ENCODE peak calls at places on chromosomes 7 and 10, in ten cellular contexts. M is AG04450, S is endothelial cell of umbilical vein, G is mammary epithelial cell, H is IMR-90, N is A673, Y is SK-N-SH, Z is fibroblast of lung, E is breast epithelium, U is RWPE1. B is an unnamed sample.

GRCh38 chr10:68212721-68213352 is 19.1 kb downstream of the ATOH7 start:
- DNase-seq in M (no peak), S (peak), G (peak), H (peak), N (peak), Y (peak), Z (peak), E (no peak), U (peak), B (no peak)

GRCh38 chr10:118472415-118472814 is 123.0 kb downstream of the PRLHR start:
- DNase-seq in M (no peak), S (no peak), G (peak), H (no peak), N (no peak), Y (no peak), Z (no peak), E (no peak), U (no peak), B (no peak)

GRCh38 chr10:71203716-71204115 is 8.7 kb upstream of the UNC5B start:
- DNase-seq in M (no peak), S (no peak), G (peak), H (no peak), N (no peak), Y (no peak), Z (no peak), E (no peak), U (peak), B (no peak)

GRCh38 chr10:28686835-28687682 is 9.7 kb downstream of the BAMBI start:
- DNase-seq in M (no peak), S (peak), G (no peak), H (peak), N (no peak), Y (no peak), Z (peak), E (no peak), U (no peak), B (no peak)

GRCh38 chr10:21975378-21975990 is 28.0 kb downstream of the DNAJC1 start:
- DNase-seq in M (no peak), S (no peak), G (no peak), H (no peak), N (peak), Y (peak), Z (no peak), E (no peak), U (no peak), B (no peak)

GRCh38 chr7:151081170-151082101 is 827 bp upstream of the FASTK start:
- DNase-seq in M (no peak), S (no peak), G (peak), H (no peak), N (no peak), Y (peak), Z (no peak), E (no peak), U (no peak), B (peak)

GRCh38 chr10:78997635-78998618 is 70.8 kb upstream of the ZMIZ1 start:
- DNase-seq in M (no peak), S (no peak), G (no peak), H (no peak), N (no peak), Y (no peak), Z (no peak), E (no peak), U (no peak), B (no peak)

GRCh38 chr10:91597397-91597881 is 35.4 kb downstream of the PPP1R3C start:
- DNase-seq in M (no peak), S (no peak), G (peak), H (peak), N (peak), Y (peak), Z (peak), E (no peak), U (peak), B (peak)

GRCh38 chr7:104643587-104644217 is 315.3 kb downstream of the LHFPL3 start:
- DNase-seq in M (no peak), S (peak), G (peak), H (no peak), N (peak), Y (peak), Z (peak), E (no peak), U (peak), B (no peak)

GRCh38 chr10:36425140-36425797 is 700.1 kb upstream of the ANKRD30A start:
- DNase-seq in M (no peak), S (no peak), G (no peak), H (no peak), N (no peak), Y (no peak), Z (no peak), E (no peak), U (no peak), B (no peak)

GRCh38 chr7:121032645-121033460 is 44.3 kb downstream of the CPED1 start:
- DNase-seq in M (no peak), S (peak), G (peak), H (peak), N (peak), Y (no peak), Z (peak), E (no peak), U (no peak), B (no peak)

GRCh38 chr10:1171182-1171581 is 115.0 kb downstream of the WDR37 start:
- DNase-seq in M (no peak), S (no peak), G (no peak), H (no peak), N (no peak), Y (no peak), Z (no peak), E (no peak), U (no peak), B (no peak)

GRCh38 chr7:15345216-15345615 is 216.6 kb downstream of the AGMO start:
- DNase-seq in M (no peak), S (peak), G (no peak), H (no peak), N (no peak), Y (no peak), Z (no peak), E (no peak), U (no peak), B (no peak)

GRCh38 chr7:105578496-105578895 is 2.8 kb downstream of the EFCAB10 start:
- DNase-seq in M (no peak), S (no peak), G (no peak), H (peak), N (no peak), Y (no peak), Z (no peak), E (no peak), U (no peak), B (no peak)

GRCh38 chr7:30647589-30647988 is 34.7 kb downstream of the CRHR2 start:
- DNase-seq in M (no peak), S (no peak), G (no peak), H (no peak), N (no peak), Y (peak), Z (no peak), E (no peak), U (no peak), B (no peak)

GRCh38 chr10:16519250-16519907 is 2.3 kb downstream of the C1QL3 start:
- DNase-seq in M (no peak), S (no peak), G (no peak), H (no peak), N (no peak), Y (no peak), Z (peak), E (no peak), U (no peak), B (no peak)

GRCh38 chr7:116500071-116500853 is 724 bp downstream of the CAV2 start:
- DNase-seq in M (no peak), S (peak), G (peak), H (peak), N (peak), Y (peak), Z (peak), E (peak), U (peak), B (peak)

GRCh38 chr7:134890246-134891240 is 95.8 kb upstream of the AGBL3 start:
- DNase-seq in M (no peak), S (peak), G (peak), H (peak), N (no peak), Y (peak), Z (peak), E (no peak), U (peak), B (peak)

GRCh38 chr7:157544980-157545680 is 208.3 kb downstream of the DNAJB6 start:
- DNase-seq in M (no peak), S (no peak), G (no peak), H (no peak), N (no peak), Y (no peak), Z (no peak), E (no peak), U (no peak), B (no peak)

GRCh38 chr7:158078161-158078910 is 509.3 kb downstream of the PTPRN2 start:
- DNase-seq in M (no peak), S (no peak), G (no peak), H (no peak), N (no peak), Y (peak), Z (no peak), E (no peak), U (no peak), B (no peak)

GRCh38 chr7:7761340-7761973 is 43.0 kb upstream of the RPA3 start:
- DNase-seq in M (no peak), S (peak), G (peak), H (peak), N (peak), Y (no peak), Z (peak), E (no peak), U (peak), B (no peak)

GRCh38 chr7:20385121-20385520 is 54.4 kb downstream of the ITGB8 start:
- DNase-seq in M (peak), S (peak), G (peak), H (peak), N (peak), Y (no peak), Z (peak), E (no peak), U (peak), B (no peak)

GRCh38 chr7:129053938-129054437 is 923 bp downstream of the TNPO3 start:
- DNase-seq in M (no peak), S (peak), G (no peak), H (peak), N (peak), Y (no peak), Z (peak), E (no peak), U (no peak), B (no peak)

GRCh38 chr10:78348416-78349164 is 314.9 kb downstream of the RPS24 start:
- DNase-seq in M (no peak), S (no peak), G (no peak), H (no peak), N (no peak), Y (no peak), Z (no peak), E (no peak), U (no peak), B (no peak)

GRCh38 chr7:50838675-50839377 is 56.1 kb upstream of the GRB10 start:
- DNase-seq in M (no peak), S (peak), G (no peak), H (peak), N (no peak), Y (no peak), Z (peak), E (no peak), U (peak), B (peak)

GRCh38 chr7:150325110-150325611 is 1.8 kb upstream of the ACTR3C start:
- DNase-seq in M (no peak), S (no peak), G (no peak), H (peak), N (no peak), Y (no peak), Z (peak), E (no peak), U (no peak), B (peak)

GRCh38 chr10:21497177-21497807 is 28.2 kb downstream of the SKIDA1 start:
- DNase-seq in M (no peak), S (peak), G (peak), H (peak), N (peak), Y (peak), Z (peak), E (peak), U (peak), B (peak)

GRCh38 chr7:108002726-108003590 is at the start of gene LAMB1:
- DNase-seq in M (no peak), S (peak), G (peak), H (peak), N (peak), Y (peak), Z (peak), E (no peak), U (peak), B (peak)

GRCh38 chr10:110003524-110003885 is 4.3 kb upstream of the ADD3 start:
- DNase-seq in M (no peak), S (no peak), G (no peak), H (no peak), N (peak), Y (no peak), Z (no peak), E (no peak), U (no peak), B (no peak)

GRCh38 chr7:82441916-82442478 is 1.6 kb downstream of the CACNA2D1 start:
- DNase-seq in M (no peak), S (peak), G (peak), H (peak), N (no peak), Y (peak), Z (peak), E (no peak), U (peak), B (no peak)

GRCh38 chr7:94040254-94040653 is 36.1 kb upstream of the BET1 start:
- DNase-seq in M (no peak), S (no peak), G (no peak), H (no peak), N (no peak), Y (no peak), Z (no peak), E (no peak), U (no peak), B (no peak)

GRCh38 chr10:91632671-91633550 is at the start of gene PPP1R3C:
- DNase-seq in M (peak), S (peak), G (peak), H (peak), N (peak), Y (peak), Z (peak), E (peak), U (peak), B (peak)

GRCh38 chr10:5575482-5576153 is 50.9 kb downstream of the CALML3 start:
- DNase-seq in M (peak), S (no peak), G (peak), H (peak), N (peak), Y (no peak), Z (peak), E (no peak), U (no peak), B (no peak)

GRCh38 chr7:12942599-12942998 is 255.2 kb downstream of the ARL4A start:
- DNase-seq in M (no peak), S (peak), G (no peak), H (no peak), N (no peak), Y (no peak), Z (peak), E (no peak), U (no peak), B (no peak)

GRCh38 chr10:101056365-101057151 is 5.2 kb upstream of the KAZALD1 start:
- DNase-seq in M (no peak), S (no peak), G (no peak), H (no peak), N (no peak), Y (no peak), Z (no peak), E (no peak), U (no peak), B (no peak)

GRCh38 chr10:68301790-68302502 is 29.9 kb upstream of the HNRNPH3 start:
- DNase-seq in M (peak), S (peak), G (peak), H (peak), N (peak), Y (peak), Z (peak), E (no peak), U (peak), B (no peak)

GRCh38 chr10:95450188-95450587 is 111.0 kb downstream of the SORBS1 start:
- DNase-seq in M (no peak), S (no peak), G (no peak), H (no peak), N (no peak), Y (no peak), Z (no peak), E (no peak), U (no peak), B (no peak)
- H3K27ac ChIP-seq in M (no peak), S (no peak), G (no peak), H (no peak), N (no peak), Y (no peak), Z (no peak), E (no peak), U (no peak), B (no peak)

GRCh38 chr10:45160266-45160665 is 155.1 kb downstream of the OR13A1 start:
- DNase-seq in M (no peak), S (peak), G (peak), H (peak), N (no peak), Y (no peak), Z (peak), E (no peak), U (peak), B (no peak)
- H3K27ac ChIP-seq in M (no peak), S (no peak), G (peak), H (no peak), N (no peak), Y (no peak), Z (no peak), E (no peak), U (no peak), B (no peak)

GRCh38 chr10:42549851-42550250 is 88.5 kb downstream of the ZNF33B start:
- DNase-seq in M (no peak), S (no peak), G (no peak), H (no peak), N (no peak), Y (no peak), Z (no peak), E (no peak), U (no peak), B (no peak)

GRCh38 chr10:42553064-42553407 is 85.3 kb downstream of the ZNF33B start:
- DNase-seq in M (no peak), S (no peak), G (no peak), H (no peak), N (no peak), Y (no peak), Z (no peak), E (no peak), U (no peak), B (peak)

GRCh38 chr10:42548254-42548653 is 90.1 kb downstream of the ZNF33B start:
- DNase-seq in M (no peak), S (no peak), G (no peak), H (no peak), N (no peak), Y (no peak), Z (no peak), E (no peak), U (no peak), B (no peak)

GRCh38 chr10:42552188-42553063 is 85.9 kb downstream of the ZNF33B start:
- DNase-seq in M (peak), S (peak), G (peak), H (peak), N (peak), Y (peak), Z (peak), E (peak), U (peak), B (peak)

DNA sequence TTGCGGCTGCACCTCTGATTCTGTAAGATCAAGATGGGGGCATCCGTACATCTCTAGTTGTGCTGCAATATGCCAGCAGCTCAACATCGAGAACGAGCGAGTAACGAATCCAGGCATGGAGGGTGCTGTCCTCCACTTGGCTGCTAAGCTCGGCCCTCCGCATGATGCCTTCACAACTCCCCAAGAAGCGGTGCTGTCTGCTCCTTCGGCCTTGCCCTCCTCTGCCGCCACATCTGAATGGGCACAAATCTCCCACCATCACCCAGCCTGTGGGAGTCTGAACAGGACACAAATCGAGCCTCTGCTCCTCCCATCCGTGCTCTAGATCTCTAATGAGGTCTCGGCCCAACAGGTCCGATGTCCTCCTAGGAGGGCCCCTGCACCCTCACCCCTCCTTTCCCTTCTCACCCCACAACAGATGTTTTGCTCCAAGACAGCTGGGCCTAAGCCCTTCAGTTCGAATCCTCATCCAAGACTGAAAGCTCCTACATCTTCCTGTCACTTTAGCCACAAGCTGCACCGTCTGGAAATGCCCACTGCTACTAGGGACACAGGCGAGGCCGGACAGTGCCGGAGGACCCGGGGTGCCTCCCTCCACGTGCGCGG is 86.7 kb downstream of the ZNF33B start:
- DNase-seq in M (no peak), S (no peak), G (peak), H (no peak), N (no peak), Y (no peak), Z (peak), E (no peak), U (no peak), B (no peak)
- H3K27ac ChIP-seq in M (no peak), S (no peak), G (no peak), H (peak), N (peak), Y (peak), Z (peak), E (peak), U (peak), B (no peak)

GRCh38 chr7:143958781-143959180 is 4.1 kb downstream of the OR2F1 start:
- DNase-seq in M (no peak), S (no peak), G (no peak), H (peak), N (no peak), Y (no peak), Z (peak), E (no peak), U (no peak), B (no peak)

GRCh38 chr7:143965280-143965679 is 10.6 kb downstream of the OR2F1 start:
- DNase-seq in M (no peak), S (no peak), G (no peak), H (no peak), N (no peak), Y (no peak), Z (no peak), E (no peak), U (no peak), B (no peak)

DNA sequence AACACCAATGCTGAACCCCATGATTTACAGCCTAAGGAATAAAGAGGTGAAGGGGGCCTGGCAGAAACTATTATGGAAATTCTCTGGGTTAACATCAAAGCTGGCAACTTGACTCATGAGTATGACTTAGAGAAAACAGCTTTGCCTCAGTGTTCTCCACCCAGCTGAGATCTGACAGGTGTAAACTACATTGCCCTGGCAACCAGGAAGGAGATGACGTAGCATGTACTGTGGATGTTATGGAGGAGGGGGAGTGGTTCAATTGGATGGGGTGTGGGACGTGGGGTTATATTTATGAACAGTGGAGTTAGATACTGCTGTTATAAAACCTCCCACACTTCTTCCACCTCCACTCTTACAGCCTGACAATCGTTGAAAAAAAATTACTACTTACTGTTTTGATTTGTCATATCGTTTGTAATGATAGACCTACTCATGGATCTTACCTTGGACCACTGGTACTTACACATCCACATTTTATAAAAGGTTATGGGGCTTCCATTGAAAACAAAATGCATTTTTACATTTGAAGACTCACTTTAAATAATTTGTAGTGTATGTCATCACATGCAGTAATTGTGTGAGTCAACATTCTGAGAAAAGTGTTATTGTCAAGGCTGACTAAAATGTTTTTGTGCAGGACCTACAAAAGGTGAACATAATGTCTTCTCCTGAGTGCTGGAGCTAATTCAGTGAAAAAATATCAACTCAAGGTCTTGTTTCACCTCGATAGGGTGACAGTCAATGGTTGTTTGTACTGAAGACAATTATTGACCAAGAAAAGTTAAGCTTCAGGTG is 6.4 kb downstream of the OR2F1 start:
- DNase-seq in M (no peak), S (no peak), G (no peak), H (no peak), N (no peak), Y (no peak), Z (no peak), E (no peak), U (no peak), B (no peak)
- H3K27ac ChIP-seq in M (no peak), S (no peak), G (no peak), H (no peak), N (no peak), Y (no peak), Z (no peak), E (no peak), U (no peak), B (no peak)

GRCh38 chr10:112461029-112461887 is 14.2 kb downstream of the VTI1A start:
- DNase-seq in M (peak), S (peak), G (peak), H (peak), N (peak), Y (no peak), Z (peak), E (no peak), U (peak), B (no peak)
- H3K27ac ChIP-seq in M (peak), S (peak), G (peak), H (peak), N (peak), Y (no peak), Z (peak), E (no peak), U (no peak), B (no peak)